ENCODE peak calls at places on chromosome 3, in nine cellular contexts. I, Y, F, D, J, K, Q, P and V are unnamed samples.

GRCh38 chr3:195910499-195910845 is 2.1 kb upstream of the TNK2 start:
- DNase-seq in Y (no peak), J (no peak), I (no peak), Q (no peak), F (no peak), P (no peak), K (no peak), D (no peak), V (no peak)

GRCh38 chr3:191476053-191476787 is 15.3 kb downstream of the PYDC2 start:
- DNase-seq in Y (no peak), F (no peak), D (no peak), I (no peak), K (no peak), Q (no peak), J (no peak), P (no peak), V (no peak)

GRCh38 chr3:158106773-158107461 is 697 bp upstream of the SHOX2 start:
- DNase-seq in I (peak), D (peak), Y (no peak), F (no peak), Q (no peak), J (no peak), K (peak), P (peak), V (no peak)

GRCh38 chr3:125280966-125281365 is 68.4 kb upstream of the SLC12A8 start:
- DNase-seq in P (no peak), Q (peak), J (no peak), I (no peak), F (no peak), Y (no peak), D (no peak), K (no peak), V (no peak)

GRCh38 chr3:56790016-56790950 is 11.5 kb downstream of the ARHGEF3 start:
- DNase-seq in D (no peak), J (no peak), I (no peak), K (no peak), Q (no peak), F (no peak), P (no peak), Y (no peak), V (no peak)

GRCh38 chr3:189270248-189270832 is 98.6 kb downstream of the TPRG1 start:
- DNase-seq in P (peak), J (peak), Q (peak), D (no peak), F (peak), K (peak), Y (peak), I (peak), V (peak)

GRCh38 chr3:12758025-12758830 is 831 bp downstream of the TMEM40 start:
- DNase-seq in Q (peak), I (no peak), J (peak), K (no peak), D (no peak), P (peak), Y (no peak), F (no peak), V (no peak)

GRCh38 chr3:173065543-173065970 is 75.5 kb downstream of the SPATA16 start:
- DNase-seq in Q (no peak), I (no peak), Y (no peak), F (no peak), P (no peak), J (no peak), D (no peak), K (no peak), V (no peak)

GRCh38 chr3:161149529-161149928 is 44.4 kb upstream of the B3GALNT1 start:
- DNase-seq in J (no peak), Q (no peak), K (no peak), P (no peak), Y (peak), I (no peak), D (no peak), F (no peak), V (no peak)

DNA sequence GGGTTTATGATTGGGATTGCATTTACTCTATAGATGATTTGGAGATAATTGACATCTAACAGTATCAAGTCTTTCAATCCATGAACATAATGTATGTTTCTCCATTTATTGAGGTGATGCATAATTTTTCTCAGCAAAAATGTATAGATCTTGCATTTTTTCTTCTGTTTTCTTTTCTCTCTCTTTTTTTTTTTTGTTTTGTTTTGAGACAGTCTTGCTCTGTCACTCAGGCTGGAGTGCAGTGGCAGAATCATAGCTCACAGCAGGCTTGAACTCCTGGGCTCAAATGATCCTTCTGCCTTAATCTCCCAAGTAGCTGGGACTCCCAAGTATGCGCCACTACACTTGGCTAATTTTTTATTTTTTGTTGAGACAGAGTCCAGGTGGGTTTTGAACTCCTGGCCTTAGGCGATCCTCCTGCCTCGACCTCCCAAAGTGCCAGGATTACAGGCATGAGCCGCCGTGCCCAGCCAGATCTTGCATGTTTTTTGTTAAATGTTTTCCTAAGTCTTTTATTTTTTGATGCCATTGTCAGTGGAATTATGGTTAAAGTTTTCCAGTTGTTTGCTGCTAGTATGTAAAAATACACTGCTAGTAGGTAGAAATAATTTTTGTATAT is 3.1 kb downstream of the LMLN start:
- DNase-seq in Y (no peak), I (no peak), F (no peak), K (no peak), Q (no peak), D (no peak), J (no peak), P (no peak), V (no peak)
- TF ChIP-seq CTCF in Y (no peak), I (no peak), F (no peak), K (no peak), Q (no peak), D (no peak), J (no peak), P (no peak), V (no peak)

DNA sequence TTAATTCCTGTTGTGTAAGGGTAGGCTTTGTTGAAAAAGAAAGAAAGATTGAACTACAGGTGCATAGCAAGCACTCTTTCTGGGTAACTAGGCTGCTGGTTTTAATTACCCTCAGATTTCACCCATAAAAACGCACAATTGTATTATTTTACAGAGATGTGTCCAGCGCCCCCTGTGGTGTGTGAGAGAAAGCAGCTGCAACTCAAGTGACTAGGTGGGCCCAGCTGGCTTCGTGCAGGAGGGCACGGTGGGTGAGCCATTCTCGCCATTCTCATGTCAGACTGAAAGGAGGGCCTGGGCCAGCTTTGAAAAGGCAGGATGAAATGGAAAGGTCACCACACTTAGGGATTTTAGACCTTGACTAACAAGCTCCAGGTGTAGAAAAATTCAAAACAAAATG is 122.6 kb downstream of the LRIG1 start:
- DNase-seq in Y (peak), Q (no peak), K (no peak), J (no peak), D (no peak), I (peak), P (peak), F (no peak), V (no peak)
- TF ChIP-seq CTCF in Y (peak), Q (peak), K (peak), J (peak), D (peak), I (peak), P (no peak), F (peak), V (peak)

GRCh38 chr3:89847955-89848354 is 740.5 kb downstream of the EPHA3 start:
- DNase-seq in D (no peak), Y (no peak), I (no peak), F (no peak), Q (no peak), J (no peak), K (no peak), P (no peak), V (no peak)

DNA sequence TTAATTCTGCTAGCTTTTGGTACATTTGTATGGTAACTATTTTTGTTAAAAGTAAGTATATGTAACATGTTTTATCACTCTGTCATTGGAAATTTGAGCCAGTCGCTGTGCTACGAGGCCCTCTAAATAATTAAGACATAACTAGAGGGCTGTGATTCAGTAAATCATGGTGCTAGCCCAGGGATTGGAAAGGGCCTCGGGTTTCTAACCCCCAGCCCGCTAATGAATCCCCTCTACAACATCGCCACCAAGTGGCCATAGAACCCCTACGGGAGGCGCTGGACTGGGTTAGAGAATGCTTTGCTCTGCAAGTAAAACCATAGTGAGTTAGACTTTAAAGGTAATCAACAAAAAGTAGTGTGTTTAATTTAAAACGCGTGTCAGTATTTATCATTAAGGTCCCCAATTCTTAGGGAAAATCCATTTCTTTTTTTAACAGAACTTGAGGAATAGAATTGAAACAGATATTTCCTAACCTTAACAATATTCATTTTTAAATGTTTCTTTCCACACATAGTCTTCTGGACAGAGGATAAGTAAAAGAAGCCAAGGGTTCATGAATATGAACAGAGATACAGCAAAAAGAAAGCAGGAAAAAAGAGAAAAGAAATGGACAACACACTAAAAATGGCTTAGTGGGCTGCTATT is 744.7 kb downstream of the EPHA3 start:
- DNase-seq in J (no peak), P (no peak), D (no peak), I (peak), F (no peak), K (peak), Q (no peak), Y (peak), V (peak)
- TF ChIP-seq CTCF in J (no peak), P (peak), D (no peak), I (peak), F (peak), K (peak), Q (no peak), Y (peak), V (peak)

GRCh38 chr3:140736863-140737460 is 59.1 kb downstream of the TRIM42 start:
- DNase-seq in K (peak), F (no peak), Y (peak), J (peak), Q (no peak), I (peak), D (no peak), P (peak), V (peak)
- TF ChIP-seq CTCF in K (no peak), F (peak), Y (peak), J (peak), Q (no peak), I (peak), D (no peak), P (peak), V (peak)

DNA sequence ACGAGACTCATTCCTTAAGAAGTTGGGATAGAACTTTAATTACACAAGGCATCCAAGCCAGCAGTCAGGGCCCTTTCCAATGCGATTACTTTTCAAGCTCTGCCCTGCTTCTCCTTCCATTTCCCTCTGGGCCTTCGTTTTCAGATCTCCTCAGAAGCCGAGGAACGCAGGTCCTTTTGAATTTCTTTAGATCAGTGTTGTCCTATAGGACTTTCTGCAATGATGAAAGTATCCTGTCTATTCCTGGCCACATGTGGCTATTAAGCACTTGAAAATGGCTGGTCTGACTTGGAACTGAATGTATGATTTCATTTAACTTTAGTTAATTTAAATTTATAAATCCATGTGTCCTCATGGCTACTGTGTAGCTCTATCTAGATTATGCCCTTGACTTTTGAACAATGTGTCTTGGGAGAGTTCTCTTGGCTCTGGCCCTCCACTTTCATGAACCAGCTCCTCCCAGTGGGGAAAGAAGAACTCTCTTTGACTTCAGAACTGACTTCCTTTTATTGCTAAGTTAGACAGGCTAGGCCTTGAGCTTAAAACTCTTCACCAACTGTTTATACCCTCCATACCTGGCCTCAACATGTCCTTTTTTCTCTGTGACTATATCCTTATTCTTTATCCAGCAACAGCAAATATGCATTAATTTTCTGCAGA is 22.7 kb downstream of the TGFBR2 start:
- DNase-seq in J (no peak), Q (peak), F (no peak), D (no peak), K (no peak), Y (peak), P (no peak), I (no peak), V (no peak)
- TF ChIP-seq CTCF in J (no peak), Q (peak), F (peak), D (no peak), K (no peak), Y (peak), P (peak), I (no peak), V (no peak)

DNA sequence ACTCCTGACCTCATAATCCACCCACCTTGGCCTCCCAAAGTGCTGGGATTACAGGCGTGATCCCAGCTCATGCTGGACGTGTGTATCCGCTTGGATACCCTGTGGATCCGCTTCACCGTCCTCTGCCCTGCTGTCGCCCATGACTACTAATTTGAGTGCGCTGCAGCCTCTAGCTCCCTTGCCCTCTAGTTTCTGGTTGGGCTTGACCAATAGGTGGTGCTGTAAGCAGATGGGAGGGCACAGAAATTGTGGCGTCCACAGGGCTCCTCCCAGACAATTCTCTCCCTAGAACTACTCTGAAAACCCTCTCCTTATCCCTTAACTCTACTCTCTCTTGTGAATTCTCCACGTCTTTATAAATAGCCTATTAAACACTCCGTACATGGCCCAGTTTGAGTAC is 36.2 kb downstream of the ZPLD1 start:
- DNase-seq in Q (no peak), Y (peak), I (no peak), P (no peak), J (no peak), D (no peak), F (no peak), K (no peak), V (no peak)
- TF ChIP-seq CTCF in Q (peak), Y (peak), I (no peak), P (no peak), J (no peak), D (no peak), F (no peak), K (no peak), V (peak)

GRCh38 chr3:132161608-132162007 is 126.8 kb upstream of the CPNE4 start:
- DNase-seq in F (no peak), K (no peak), I (no peak), Q (no peak), Y (peak), D (no peak), P (no peak), J (no peak), V (no peak)
- TF ChIP-seq CTCF in F (no peak), K (no peak), I (no peak), Q (peak), Y (no peak), D (no peak), P (no peak), J (no peak), V (no peak)

GRCh38 chr3:85360742-85361387 is 402.1 kb downstream of the CADM2 start:
- DNase-seq in J (peak), F (no peak), K (peak), Q (no peak), Y (peak), P (peak), I (peak), D (no peak), V (peak)
- TF ChIP-seq CTCF in J (peak), F (peak), K (peak), Q (no peak), Y (peak), P (peak), I (peak), D (no peak), V (peak)

GRCh38 chr3:53072653-53073552 is 27.0 kb upstream of the SFMBT1 start:
- DNase-seq in D (peak), P (peak), K (peak), Q (peak), Y (peak), J (peak), F (peak), I (peak), V (peak)
- TF ChIP-seq CTCF in D (peak), P (peak), K (peak), Q (peak), Y (peak), J (peak), F (peak), I (peak), V (peak)